ENCODE peak calls at places on chromosomes 2 and 18, in five cellular contexts. S is sigmoid colon, G is PC-3, N is kidney, Q is foreskin keratinocyte. E is an unnamed sample.
A peak's percentile ranks its signal among the peaks of the same experiment; 100 is the strongest.

GRCh38 chr18:30328839-30329238 is 713.7 kb downstream of the DSC3 start:
- DNase-seq in N (no peak), Q (peak; percentile 43), G (peak; percentile 63), S (no peak), E (no peak)

GRCh38 chr2:55099878-55100820 is 49.9 kb upstream of the RTN4 start:
- DNase-seq in S (no peak), Q (no peak), N (no peak), G (peak; percentile 53), E (no peak)

GRCh38 chr2:237196866-237197618 is 111.4 kb downstream of the COPS8 start:
- DNase-seq in G (peak; percentile 87), N (no peak), Q (no peak), S (peak; percentile 63), E (no peak)

GRCh38 chr2:217834057-217834620 is 168.7 kb downstream of the TNS1 start:
- DNase-seq in Q (no peak), N (peak; percentile 66), S (no peak), G (no peak), E (no peak)

GRCh38 chr2:44952143-44952805 is 10.8 kb downstream of the SIX3 start:
- DNase-seq in G (peak; percentile 43), Q (no peak), S (no peak), N (peak; percentile 74), E (no peak)

GRCh38 chr2:165803123-165803760 is 9.2 kb upstream of the GALNT3 start:
- DNase-seq in G (peak; percentile 76), S (no peak), N (no peak), Q (no peak), E (no peak)

GRCh38 chr2:200750323-200750910 is 61.3 kb upstream of the BZW1 start:
- DNase-seq in S (no peak), N (no peak), Q (no peak), G (no peak), E (no peak)

GRCh38 chr2:42567389-42567788 is 1.0 kb upstream of the MTA3 start:
- DNase-seq in G (no peak), N (no peak), Q (no peak), S (no peak), E (no peak)

GRCh38 chr18:47373465-47373864 is 122.0 kb upstream of the SKOR2 start:
- DNase-seq in S (no peak), Q (no peak), N (no peak), G (no peak), E (no peak)

GRCh38 chr18:5417342-5417741 is 121.8 kb upstream of the ZBTB14 start:
- DNase-seq in N (peak; percentile 37), S (no peak), Q (no peak), G (no peak), E (no peak)

GRCh38 chr2:126503476-126503875 is 152.5 kb upstream of the GYPC start:
- DNase-seq in Q (no peak), N (no peak), S (no peak), G (no peak), E (no peak)

GRCh38 chr2:175030380-175031271 is 25.4 kb upstream of the CHN1 start:
- DNase-seq in G (peak; percentile 69), N (no peak), S (no peak), Q (peak; percentile 5), E (no peak)

GRCh38 chr18:10135302-10135926 is 221.6 kb downstream of the VAPA start:
- DNase-seq in Q (no peak), S (no peak), N (no peak), G (no peak), E (no peak)

GRCh38 chr2:197312186-197312585 is 1.6 kb upstream of the ANKRD44 start:
- DNase-seq in N (no peak), S (no peak), Q (no peak), G (no peak), E (no peak)

GRCh38 chr2:29304399-29304798 is 189.2 kb downstream of the CLIP4 start:
- DNase-seq in N (no peak), G (peak; percentile 38), S (no peak), Q (no peak), E (no peak)

GRCh38 chr2:39620067-39620466 is 45.6 kb upstream of the TMEM178A start:
- DNase-seq in N (no peak), S (peak; percentile 81), Q (peak; percentile 44), G (peak; percentile 96), E (peak; percentile 72)

GRCh38 chr18:9595197-9595596 is 19.2 kb downstream of the PPP4R1 start:
- DNase-seq in S (no peak), G (no peak), Q (no peak), N (no peak), E (no peak)

GRCh38 chr18:75160315-75160714 is 48.6 kb downstream of the PTGR3 start:
- DNase-seq in Q (no peak), N (no peak), G (no peak), S (no peak), E (no peak)

GRCh38 chr2:200735061-200735460 is 76.6 kb upstream of the BZW1 start:
- DNase-seq in S (no peak), N (no peak), G (peak; percentile 39), Q (no peak), E (no peak)

GRCh38 chr2:182542501-182543258 is 115.8 kb upstream of the PDE1A start:
- DNase-seq in N (no peak), G (no peak), S (no peak), Q (no peak), E (no peak)

GRCh38 chr2:39107156-39107555 is 13.7 kb downstream of the SOS1 start:
- DNase-seq in N (no peak), G (no peak), Q (no peak), S (no peak), E (no peak)

GRCh38 chr2:239737144-239737463 is 288.0 kb downstream of the NDUFA10 start:
- DNase-seq in G (no peak), S (no peak), Q (no peak), N (no peak), E (no peak)

GRCh38 chr2:111673526-111673925 is 210.5 kb downstream of the ANAPC1 start:
- DNase-seq in G (no peak), Q (no peak), N (no peak), S (no peak), E (no peak)

GRCh38 chr2:205593891-205594290 is 88.4 kb upstream of the NRP2 start:
- DNase-seq in G (no peak), Q (no peak), S (no peak), N (no peak), E (no peak)

GRCh38 chr2:32058130-32058529 is 5.2 kb upstream of the SPAST start:
- DNase-seq in S (no peak), G (peak; percentile 38), Q (no peak), N (no peak), E (no peak)

GRCh38 chr2:218886461-218886947 is 5.9 kb downstream of the WNT10A start:
- DNase-seq in G (no peak), N (peak; percentile 67), Q (no peak), S (no peak), E (no peak)

GRCh38 chr2:183248866-183249567 is 124.8 kb downstream of the NUP35 start:
- DNase-seq in N (no peak), S (no peak), Q (peak; percentile 44), G (peak; percentile 69), E (no peak)

GRCh38 chr2:164841719-164842623 is at the start of gene COBLL1:
- DNase-seq in S (peak; percentile 86), G (peak; percentile 85), Q (peak; percentile 82), N (peak; percentile 91), E (peak; percentile 83)

GRCh38 chr18:73908323-73908722 is 239.3 kb downstream of the FBXO15 start:
- DNase-seq in G (peak; percentile 45), N (no peak), S (no peak), Q (no peak), E (no peak)

GRCh38 chr18:21303913-21304312 is 61.9 kb downstream of the GREB1L start:
- DNase-seq in G (peak; percentile 44), Q (peak; percentile 42), S (no peak), N (no peak), E (no peak)

GRCh38 chr2:62643100-62643471 is 62.4 kb upstream of the EHBP1 start:
- DNase-seq in N (no peak), G (no peak), S (no peak), Q (no peak), E (no peak)

GRCh38 chr2:205696541-205697441 is 14.5 kb downstream of the NRP2 start:
- DNase-seq in N (no peak), G (no peak), S (peak; percentile 82), Q (no peak), E (no peak)

GRCh38 chr2:241833101-241833937 is 24.3 kb downstream of the NEU4 start:
- DNase-seq in S (peak; percentile 41), G (peak; percentile 38), Q (no peak), N (peak; percentile 65), E (no peak)

GRCh38 chr2:1859671-1860450 is 115.5 kb upstream of the PXDN start:
- DNase-seq in S (no peak), G (no peak), N (no peak), Q (no peak), E (no peak)

DNA sequence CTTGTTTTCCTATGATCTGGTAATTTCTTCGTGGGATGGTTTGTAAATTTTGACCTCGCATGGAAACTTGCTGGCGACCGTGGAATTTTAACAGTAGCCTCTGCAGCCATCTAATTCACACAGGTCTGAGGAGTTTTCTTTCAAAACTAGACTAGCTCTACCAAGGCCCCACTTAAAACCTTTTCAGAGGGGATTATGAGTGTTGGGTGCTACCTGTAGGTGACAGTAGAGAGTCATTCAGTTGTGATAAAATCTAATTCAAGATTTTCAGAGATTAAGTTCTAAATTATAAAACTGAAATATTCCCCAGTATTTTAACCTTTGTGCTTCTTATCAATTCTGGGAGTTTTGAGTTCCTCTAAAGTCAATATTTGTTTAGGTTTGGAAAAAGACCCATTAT is 31.0 kb downstream of the THSD7B start:
- DNase-seq in Q (no peak), N (no peak), S (no peak), G (no peak), E (no peak)
- TF ChIP-seq CTCF in Q (peak; percentile 4), N (peak; percentile 4), S (no peak), G (no peak), E (no peak)

GRCh38 chr18:6759579-6759978 is 30.1 kb downstream of the ARHGAP28 start:
- DNase-seq in N (no peak), G (no peak), S (no peak), Q (no peak), E (no peak)

GRCh38 chr18:6764382-6764781 is 34.9 kb downstream of the ARHGAP28 start:
- DNase-seq in G (no peak), N (no peak), S (no peak), Q (no peak), E (no peak)

GRCh38 chr18:6757966-6758365 is 28.4 kb downstream of the ARHGAP28 start:
- DNase-seq in Q (no peak), N (no peak), G (peak; percentile 43), S (no peak), E (no peak)

DNA sequence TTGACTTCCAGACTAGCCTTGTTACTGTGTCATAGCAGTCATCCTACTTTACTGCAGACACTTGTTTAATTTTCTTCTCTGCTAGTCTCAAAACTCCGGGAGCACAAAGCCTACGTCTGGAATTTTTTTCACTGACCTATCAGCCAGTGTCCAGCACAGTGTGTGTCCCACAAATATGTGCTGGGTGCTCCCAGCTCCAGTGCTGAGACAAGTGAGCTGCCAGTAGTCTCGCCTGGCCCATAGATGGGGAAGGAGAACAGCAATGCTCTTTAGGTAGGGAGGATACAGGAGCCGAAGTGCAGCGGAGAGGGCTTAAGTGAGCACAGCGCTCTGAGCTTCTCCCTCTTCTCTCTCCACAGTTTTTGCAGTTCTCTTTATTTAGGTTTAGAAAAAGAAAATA is 34.0 kb downstream of the ARHGAP28 start:
- DNase-seq in S (peak; percentile 65), N (no peak), Q (no peak), G (no peak), E (no peak)
- H3K4me1 ChIP-seq in S (no peaks in the 10 kb centered on the region), N (no peaks in the 10 kb centered on the region), Q (no peaks in the 10 kb centered on the region), G (no peaks in the 10 kb centered on the region), E (no peaks in the 10 kb centered on the region)

GRCh38 chr2:235669983-235670962 is 176.4 kb downstream of the AGAP1 start:
- DNase-seq in N (peak; percentile 75), Q (no peak), S (peak; percentile 89), G (peak; percentile 64), E (no peak)
- TF ChIP-seq CTCF in N (peak; percentile 46), Q (peak; percentile 66), S (peak; percentile 78), G (peak; percentile 37), E (peak; percentile 67)

GRCh38 chr2:30569991-30570390 is 122.9 kb downstream of the LCLAT1 start:
- DNase-seq in Q (peak; percentile 5), G (no peak), S (no peak), N (no peak), E (no peak)
- H3K4me1 ChIP-seq in Q (peaks cover 5% of the 10 kb centered on the region), G (no peaks in the 10 kb centered on the region), S (no peaks in the 10 kb centered on the region), N (no peaks in the 10 kb centered on the region), E (no peaks in the 10 kb centered on the region)